ENCODE peak calls at places on chromosomes 3 and 15, in ten cellular contexts. One of them, this sample, is unnamed.

GRCh38 chr3:113231827-113232253 is 20.5 kb downstream of the BOC start:
- DNase-seq in lung: no peak
- DNase-seq in AG20443: peak; percentile 78
- DNase-seq in cardiac muscle cell: no peak
- DNase-seq in endodermal cell: peak; percentile 87
- DNase-seq in SW 1271: peak; percentile 74
- DNase-seq in activated T-cell treated with anti-CD3 and anti-CD28 coated beads for 1 hour: no peak
- DNase-seq in neural crest cell: no peak
- DNase-seq in upper lobe of left lung: no peak
- DNase-seq in activated gamma-delta T cell treated with Interleukin-2 at 50 U/mL for 16 hours: no peak
- DNase-seq in this sample: peak; percentile 47

GRCh38 chr3:139677341-139678155 is at the start of gene NMNAT3:
- DNase-seq in upper lobe of left lung: peak; percentile 96
- DNase-seq in activated T-cell treated with anti-CD3 and anti-CD28 coated beads for 1 hour: peak; percentile 80
- DNase-seq in endodermal cell: peak; percentile 98
- DNase-seq in neural crest cell: peak; percentile 74
- DNase-seq in activated gamma-delta T cell treated with Interleukin-2 at 50 U/mL for 16 hours: peak; percentile 76
- DNase-seq in SW 1271: peak; percentile 5
- DNase-seq in lung: peak; percentile 87
- DNase-seq in AG20443: peak; percentile 86
- DNase-seq in cardiac muscle cell: peak; percentile 91
- DNase-seq in this sample: peak; percentile 95

GRCh38 chr3:196227086-196227485 is 10.8 kb downstream of the SLC51A start:
- DNase-seq in AG20443: no peak
- DNase-seq in upper lobe of left lung: no peak
- DNase-seq in cardiac muscle cell: no peak
- DNase-seq in activated T-cell treated with anti-CD3 and anti-CD28 coated beads for 1 hour: no peak
- DNase-seq in SW 1271: no peak
- DNase-seq in neural crest cell: no peak
- DNase-seq in lung: no peak
- DNase-seq in endodermal cell: no peak
- DNase-seq in activated gamma-delta T cell treated with Interleukin-2 at 50 U/mL for 16 hours: no peak
- DNase-seq in this sample: no peak

GRCh38 chr3:56800373-56801150 is 1.2 kb downstream of the ARHGEF3 start:
- DNase-seq in lung: peak; percentile 30
- DNase-seq in AG20443: no peak
- DNase-seq in activated T-cell treated with anti-CD3 and anti-CD28 coated beads for 1 hour: peak; percentile 56
- DNase-seq in endodermal cell: peak; percentile 48
- DNase-seq in cardiac muscle cell: no peak
- DNase-seq in upper lobe of left lung: no peak
- DNase-seq in activated gamma-delta T cell treated with Interleukin-2 at 50 U/mL for 16 hours: peak; percentile 67
- DNase-seq in SW 1271: no peak
- DNase-seq in neural crest cell: no peak
- DNase-seq in this sample: no peak

GRCh38 chr3:129656659-129657247 is 50.3 kb upstream of the PLXND1 start:
- DNase-seq in activated gamma-delta T cell treated with Interleukin-2 at 50 U/mL for 16 hours: no peak
- DNase-seq in cardiac muscle cell: no peak
- DNase-seq in endodermal cell: no peak
- DNase-seq in lung: no peak
- DNase-seq in activated T-cell treated with anti-CD3 and anti-CD28 coated beads for 1 hour: no peak
- DNase-seq in upper lobe of left lung: no peak
- DNase-seq in neural crest cell: no peak
- DNase-seq in AG20443: no peak
- DNase-seq in SW 1271: no peak
- DNase-seq in this sample: no peak

GRCh38 chr3:21158801-21159564 is 592.0 kb downstream of the ZNF385D start:
- DNase-seq in SW 1271: no peak
- DNase-seq in cardiac muscle cell: no peak
- DNase-seq in lung: no peak
- DNase-seq in activated gamma-delta T cell treated with Interleukin-2 at 50 U/mL for 16 hours: no peak
- DNase-seq in AG20443: peak; percentile 22
- DNase-seq in upper lobe of left lung: no peak
- DNase-seq in endodermal cell: no peak
- DNase-seq in activated T-cell treated with anti-CD3 and anti-CD28 coated beads for 1 hour: no peak
- DNase-seq in neural crest cell: no peak
- DNase-seq in this sample: no peak

GRCh38 chr3:299590-300301 is 103.2 kb downstream of the CHL1 start:
- DNase-seq in activated T-cell treated with anti-CD3 and anti-CD28 coated beads for 1 hour: no peak
- DNase-seq in neural crest cell: no peak
- DNase-seq in upper lobe of left lung: no peak
- DNase-seq in SW 1271: no peak
- DNase-seq in activated gamma-delta T cell treated with Interleukin-2 at 50 U/mL for 16 hours: no peak
- DNase-seq in AG20443: no peak
- DNase-seq in lung: no peak
- DNase-seq in endodermal cell: no peak
- DNase-seq in cardiac muscle cell: no peak
- DNase-seq in this sample: no peak

GRCh38 chr3:184360834-184361531 is 422 bp downstream of the CLCN2 start:
- DNase-seq in endodermal cell: peak; percentile 75
- DNase-seq in lung: no peak
- DNase-seq in SW 1271: no peak
- DNase-seq in cardiac muscle cell: no peak
- DNase-seq in AG20443: no peak
- DNase-seq in neural crest cell: no peak
- DNase-seq in upper lobe of left lung: no peak
- DNase-seq in activated T-cell treated with anti-CD3 and anti-CD28 coated beads for 1 hour: no peak
- DNase-seq in activated gamma-delta T cell treated with Interleukin-2 at 50 U/mL for 16 hours: no peak
- DNase-seq in this sample: no peak

GRCh38 chr3:145035682-145036081 is 1064.1 kb downstream of the DIPK2A start:
- DNase-seq in lung: no peak
- DNase-seq in activated gamma-delta T cell treated with Interleukin-2 at 50 U/mL for 16 hours: no peak
- DNase-seq in AG20443: no peak
- DNase-seq in SW 1271: no peak
- DNase-seq in neural crest cell: no peak
- DNase-seq in upper lobe of left lung: no peak
- DNase-seq in activated T-cell treated with anti-CD3 and anti-CD28 coated beads for 1 hour: no peak
- DNase-seq in endodermal cell: no peak
- DNase-seq in cardiac muscle cell: no peak
- DNase-seq in this sample: no peak

GRCh38 chr3:126133606-126134005 is 46.8 kb downstream of the ALDH1L1 start:
- DNase-seq in lung: no peak
- DNase-seq in upper lobe of left lung: no peak
- DNase-seq in neural crest cell: no peak
- DNase-seq in endodermal cell: no peak
- DNase-seq in SW 1271: no peak
- DNase-seq in cardiac muscle cell: no peak
- DNase-seq in activated T-cell treated with anti-CD3 and anti-CD28 coated beads for 1 hour: no peak
- DNase-seq in AG20443: no peak
- DNase-seq in activated gamma-delta T cell treated with Interleukin-2 at 50 U/mL for 16 hours: no peak
- DNase-seq in this sample: peak; percentile 29

GRCh38 chr3:171249171-171249692 is 211.0 kb downstream of the TNIK start:
- DNase-seq in lung: no peak
- DNase-seq in activated T-cell treated with anti-CD3 and anti-CD28 coated beads for 1 hour: no peak
- DNase-seq in neural crest cell: no peak
- DNase-seq in cardiac muscle cell: no peak
- DNase-seq in SW 1271: no peak
- DNase-seq in upper lobe of left lung: no peak
- DNase-seq in AG20443: no peak
- DNase-seq in activated gamma-delta T cell treated with Interleukin-2 at 50 U/mL for 16 hours: no peak
- DNase-seq in endodermal cell: no peak
- DNase-seq in this sample: no peak

GRCh38 chr15:65682404-65682911 is 60.7 kb downstream of the SLC24A1 start:
- DNase-seq in endodermal cell: no peak
- DNase-seq in activated gamma-delta T cell treated with Interleukin-2 at 50 U/mL for 16 hours: no peak
- DNase-seq in activated T-cell treated with anti-CD3 and anti-CD28 coated beads for 1 hour: no peak
- DNase-seq in neural crest cell: no peak
- DNase-seq in lung: no peak
- DNase-seq in cardiac muscle cell: no peak
- DNase-seq in upper lobe of left lung: no peak
- DNase-seq in SW 1271: no peak
- DNase-seq in AG20443: no peak
- DNase-seq in this sample: no peak

GRCh38 chr3:77066829-77067228 is 26.9 kb downstream of the ROBO2 start:
- DNase-seq in AG20443: no peak
- DNase-seq in lung: no peak
- DNase-seq in neural crest cell: no peak
- DNase-seq in activated gamma-delta T cell treated with Interleukin-2 at 50 U/mL for 16 hours: no peak
- DNase-seq in cardiac muscle cell: no peak
- DNase-seq in SW 1271: no peak
- DNase-seq in upper lobe of left lung: no peak
- DNase-seq in endodermal cell: no peak
- DNase-seq in activated T-cell treated with anti-CD3 and anti-CD28 coated beads for 1 hour: no peak
- DNase-seq in this sample: no peak

GRCh38 chr3:119322523-119323400 is 28.6 kb downstream of the ARHGAP31 start:
- DNase-seq in AG20443: peak; percentile 85
- DNase-seq in activated gamma-delta T cell treated with Interleukin-2 at 50 U/mL for 16 hours: peak; percentile 80
- DNase-seq in SW 1271: peak; percentile 71
- DNase-seq in neural crest cell: peak; percentile 70
- DNase-seq in upper lobe of left lung: peak; percentile 97
- DNase-seq in cardiac muscle cell: peak; percentile 92
- DNase-seq in endodermal cell: peak; percentile 93
- DNase-seq in activated T-cell treated with anti-CD3 and anti-CD28 coated beads for 1 hour: peak; percentile 83
- DNase-seq in lung: peak; percentile 87
- DNase-seq in this sample: peak; percentile 83

GRCh38 chr15:37109952-37110630 is 9.7 kb upstream of the MEIS2 start:
- DNase-seq in AG20443: peak; percentile 54
- DNase-seq in neural crest cell: no peak
- DNase-seq in activated T-cell treated with anti-CD3 and anti-CD28 coated beads for 1 hour: no peak
- DNase-seq in SW 1271: no peak
- DNase-seq in cardiac muscle cell: peak; percentile 83
- DNase-seq in upper lobe of left lung: peak; percentile 72
- DNase-seq in endodermal cell: peak; percentile 81
- DNase-seq in activated gamma-delta T cell treated with Interleukin-2 at 50 U/mL for 16 hours: no peak
- DNase-seq in lung: no peak
- DNase-seq in this sample: peak; percentile 67

GRCh38 chr3:59335338-59335737 is 285.5 kb upstream of the CFAP20DC start:
- DNase-seq in neural crest cell: no peak
- DNase-seq in lung: no peak
- DNase-seq in SW 1271: no peak
- DNase-seq in endodermal cell: no peak
- DNase-seq in cardiac muscle cell: peak; percentile 12
- DNase-seq in upper lobe of left lung: no peak
- DNase-seq in activated T-cell treated with anti-CD3 and anti-CD28 coated beads for 1 hour: no peak
- DNase-seq in activated gamma-delta T cell treated with Interleukin-2 at 50 U/mL for 16 hours: no peak
- DNase-seq in AG20443: no peak
- DNase-seq in this sample: no peak

GRCh38 chr15:89743011-89743410 is 8.0 kb downstream of the MESP1 start:
- DNase-seq in endodermal cell: no peak
- DNase-seq in activated gamma-delta T cell treated with Interleukin-2 at 50 U/mL for 16 hours: no peak
- DNase-seq in SW 1271: no peak
- DNase-seq in neural crest cell: no peak
- DNase-seq in activated T-cell treated with anti-CD3 and anti-CD28 coated beads for 1 hour: no peak
- DNase-seq in cardiac muscle cell: no peak
- DNase-seq in AG20443: no peak
- DNase-seq in lung: no peak
- DNase-seq in upper lobe of left lung: no peak
- DNase-seq in this sample: no peak

GRCh38 chr3:65573548-65574116 is 465.1 kb downstream of the MAGI1 start:
- DNase-seq in cardiac muscle cell: no peak
- DNase-seq in SW 1271: no peak
- DNase-seq in activated T-cell treated with anti-CD3 and anti-CD28 coated beads for 1 hour: no peak
- DNase-seq in endodermal cell: no peak
- DNase-seq in lung: no peak
- DNase-seq in upper lobe of left lung: no peak
- DNase-seq in neural crest cell: no peak
- DNase-seq in activated gamma-delta T cell treated with Interleukin-2 at 50 U/mL for 16 hours: no peak
- DNase-seq in AG20443: no peak
- DNase-seq in this sample: no peak

GRCh38 chr15:61946778-61947177 is 113.5 kb downstream of the VPS13C start:
- DNase-seq in upper lobe of left lung: no peak
- DNase-seq in AG20443: no peak
- DNase-seq in SW 1271: peak; percentile 18
- DNase-seq in neural crest cell: no peak
- DNase-seq in activated T-cell treated with anti-CD3 and anti-CD28 coated beads for 1 hour: no peak
- DNase-seq in cardiac muscle cell: no peak
- DNase-seq in endodermal cell: no peak
- DNase-seq in activated gamma-delta T cell treated with Interleukin-2 at 50 U/mL for 16 hours: no peak
- DNase-seq in lung: no peak
- DNase-seq in this sample: no peak

GRCh38 chr3:31530039-31530983 is 2.4 kb upstream of the STT3B start:
- DNase-seq in activated gamma-delta T cell treated with Interleukin-2 at 50 U/mL for 16 hours: no peak
- DNase-seq in neural crest cell: no peak
- DNase-seq in cardiac muscle cell: no peak
- DNase-seq in SW 1271: no peak
- DNase-seq in lung: no peak
- DNase-seq in activated T-cell treated with anti-CD3 and anti-CD28 coated beads for 1 hour: no peak
- DNase-seq in endodermal cell: no peak
- DNase-seq in AG20443: no peak
- DNase-seq in upper lobe of left lung: no peak
- DNase-seq in this sample: no peak

GRCh38 chr3:62164196-62164595 is 209.2 kb downstream of the FEZF2 start:
- DNase-seq in upper lobe of left lung: no peak
- DNase-seq in lung: no peak
- DNase-seq in activated gamma-delta T cell treated with Interleukin-2 at 50 U/mL for 16 hours: no peak
- DNase-seq in SW 1271: no peak
- DNase-seq in endodermal cell: no peak
- DNase-seq in activated T-cell treated with anti-CD3 and anti-CD28 coated beads for 1 hour: no peak
- DNase-seq in neural crest cell: no peak
- DNase-seq in cardiac muscle cell: no peak
- DNase-seq in AG20443: no peak
- DNase-seq in this sample: no peak

GRCh38 chr15:38461089-38461833 is 7.3 kb downstream of the FAM98B start:
- DNase-seq in neural crest cell: no peak
- DNase-seq in SW 1271: no peak
- DNase-seq in activated gamma-delta T cell treated with Interleukin-2 at 50 U/mL for 16 hours: no peak
- DNase-seq in endodermal cell: no peak
- DNase-seq in upper lobe of left lung: no peak
- DNase-seq in cardiac muscle cell: no peak
- DNase-seq in AG20443: peak; percentile 19
- DNase-seq in lung: no peak
- DNase-seq in activated T-cell treated with anti-CD3 and anti-CD28 coated beads for 1 hour: no peak
- DNase-seq in this sample: no peak

GRCh38 chr3:126135398-126136076 is 44.8 kb downstream of the ALDH1L1 start:
- DNase-seq in neural crest cell: no peak
- DNase-seq in activated gamma-delta T cell treated with Interleukin-2 at 50 U/mL for 16 hours: no peak
- DNase-seq in activated T-cell treated with anti-CD3 and anti-CD28 coated beads for 1 hour: no peak
- DNase-seq in endodermal cell: peak; percentile 24
- DNase-seq in AG20443: no peak
- DNase-seq in lung: no peak
- DNase-seq in upper lobe of left lung: peak; percentile 78
- DNase-seq in cardiac muscle cell: no peak
- DNase-seq in SW 1271: no peak
- DNase-seq in this sample: peak; percentile 20

GRCh38 chr3:147361671-147362420 is 44.5 kb downstream of the ZIC4 start:
- DNase-seq in cardiac muscle cell: no peak
- DNase-seq in activated T-cell treated with anti-CD3 and anti-CD28 coated beads for 1 hour: no peak
- DNase-seq in endodermal cell: peak; percentile 96
- DNase-seq in upper lobe of left lung: no peak
- DNase-seq in SW 1271: peak; percentile 17
- DNase-seq in lung: no peak
- DNase-seq in neural crest cell: peak; percentile 73
- DNase-seq in activated gamma-delta T cell treated with Interleukin-2 at 50 U/mL for 16 hours: no peak
- DNase-seq in AG20443: peak; percentile 48
- DNase-seq in this sample: peak; percentile 82

GRCh38 chr15:81337713-81338157 is 13.8 kb upstream of the STARD5 start:
- DNase-seq in cardiac muscle cell: no peak
- DNase-seq in activated T-cell treated with anti-CD3 and anti-CD28 coated beads for 1 hour: no peak
- DNase-seq in SW 1271: no peak
- DNase-seq in activated gamma-delta T cell treated with Interleukin-2 at 50 U/mL for 16 hours: no peak
- DNase-seq in upper lobe of left lung: no peak
- DNase-seq in endodermal cell: no peak
- DNase-seq in neural crest cell: no peak
- DNase-seq in lung: no peak
- DNase-seq in AG20443: peak; percentile 45
- DNase-seq in this sample: no peak

GRCh38 chr15:73321496-73322344 is 47.0 kb downstream of the HCN4 start:
- DNase-seq in cardiac muscle cell: no peak
- DNase-seq in upper lobe of left lung: no peak
- DNase-seq in activated gamma-delta T cell treated with Interleukin-2 at 50 U/mL for 16 hours: no peak
- DNase-seq in lung: no peak
- DNase-seq in neural crest cell: no peak
- DNase-seq in SW 1271: no peak
- DNase-seq in AG20443: no peak
- DNase-seq in activated T-cell treated with anti-CD3 and anti-CD28 coated beads for 1 hour: no peak
- DNase-seq in endodermal cell: peak; percentile 39
- DNase-seq in this sample: no peak

GRCh38 chr3:4766716-4767499 is 212.3 kb upstream of the BHLHE40 start:
- DNase-seq in activated gamma-delta T cell treated with Interleukin-2 at 50 U/mL for 16 hours: no peak
- DNase-seq in endodermal cell: no peak
- DNase-seq in neural crest cell: no peak
- DNase-seq in SW 1271: no peak
- DNase-seq in AG20443: no peak
- DNase-seq in cardiac muscle cell: no peak
- DNase-seq in activated T-cell treated with anti-CD3 and anti-CD28 coated beads for 1 hour: no peak
- DNase-seq in lung: no peak
- DNase-seq in upper lobe of left lung: no peak
- DNase-seq in this sample: no peak

GRCh38 chr3:173913985-173914421 is 516.5 kb downstream of the NLGN1 start:
- DNase-seq in cardiac muscle cell: no peak
- DNase-seq in activated gamma-delta T cell treated with Interleukin-2 at 50 U/mL for 16 hours: no peak
- DNase-seq in neural crest cell: no peak
- DNase-seq in lung: no peak
- DNase-seq in SW 1271: no peak
- DNase-seq in upper lobe of left lung: no peak
- DNase-seq in AG20443: no peak
- DNase-seq in activated T-cell treated with anti-CD3 and anti-CD28 coated beads for 1 hour: no peak
- DNase-seq in endodermal cell: no peak
- DNase-seq in this sample: no peak

This sample was measured in H9.